ENCODE peak calls at places on chromosomes 1 and 21, in four cellular contexts. O is A549, J is SK-N-SH, Y is IMR-90. U is an unnamed sample.

GRCh38 chr1:156102634-156103511 is 11.6 kb upstream of the LMNA start:
- DNase-seq in O (no peak), J (no peak), Y (peak; percentile 57), U (no peak)

GRCh38 chr1:192061556-192061955 is 96.7 kb upstream of the RGS18 start:
- DNase-seq in J (no peak), O (no peak), Y (no peak), U (no peak)

GRCh38 chr1:2927995-2928732 is 93.1 kb upstream of the ACTRT2 start:
- DNase-seq in O (no peak), J (no peak), Y (no peak), U (no peak)

GRCh38 chr1:92494485-92495141 is 7.9 kb upstream of the GFI1 start:
- DNase-seq in Y (no peak), J (no peak), O (no peak), U (no peak)

GRCh38 chr1:99146129-99146848 is 118.0 kb upstream of the PLPPR4 start:
- DNase-seq in O (no peak), Y (no peak), J (no peak), U (no peak)

GRCh38 chr1:30305519-30305918 is 417.9 kb downstream of the MATN1 start:
- DNase-seq in O (no peak), J (no peak), Y (no peak), U (no peak)

GRCh38 chr1:18670267-18670910 is 39.7 kb downstream of the PAX7 start:
- DNase-seq in Y (no peak), O (no peak), J (peak; percentile 47), U (no peak)

GRCh38 chr1:154857441-154858215 is 12.5 kb downstream of the KCNN3 start:
- DNase-seq in J (no peak), Y (no peak), O (no peak), U (no peak)

GRCh38 chr1:18217398-18218043 is 109.9 kb downstream of the IGSF21 start:
- DNase-seq in Y (peak; percentile 1), O (peak; percentile 36), J (peak; percentile 46), U (peak; percentile 31)

GRCh38 chr1:43936470-43937151 is 3.0 kb downstream of the ARTN start:
- DNase-seq in O (no peak), J (peak; percentile 87), Y (peak; percentile 16), U (no peak)

GRCh38 chr21:29501451-29501850 is 202.7 kb downstream of the BACH1 start:
- DNase-seq in Y (peak; percentile 88), O (no peak), J (no peak), U (no peak)

GRCh38 chr1:78370779-78371482 is 119.8 kb upstream of the PTGFR start:
- DNase-seq in J (no peak), Y (peak; percentile 89), O (no peak), U (no peak)

DNA sequence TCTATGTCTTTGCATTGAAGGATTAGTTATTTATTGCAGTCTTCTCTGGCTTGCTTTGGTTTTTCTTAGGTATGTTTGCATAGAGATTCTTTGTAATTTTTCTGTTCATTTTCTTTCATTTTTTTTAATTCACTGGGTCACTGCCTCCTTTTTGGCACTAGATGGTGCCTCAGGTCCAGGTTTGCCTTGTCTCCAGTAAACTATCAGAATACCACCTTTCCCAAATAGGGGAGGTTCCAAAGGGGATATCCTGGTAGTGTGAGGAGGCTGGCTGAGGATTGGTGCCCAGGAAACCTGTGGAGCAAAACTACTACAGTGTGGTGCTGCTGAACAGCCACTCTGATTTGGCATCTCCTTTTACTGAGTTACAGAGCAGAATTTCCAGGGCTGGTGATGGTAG is 257.1 kb downstream of the KCTD3 start:
- DNase-seq in Y (peak; percentile 45), J (no peak), O (no peak), U (no peak)
- TF ChIP-seq RAD21 in Y (peak; percentile 93), J (peak; percentile 68), O (peak; percentile 38), U (peak; percentile 66)

DNA sequence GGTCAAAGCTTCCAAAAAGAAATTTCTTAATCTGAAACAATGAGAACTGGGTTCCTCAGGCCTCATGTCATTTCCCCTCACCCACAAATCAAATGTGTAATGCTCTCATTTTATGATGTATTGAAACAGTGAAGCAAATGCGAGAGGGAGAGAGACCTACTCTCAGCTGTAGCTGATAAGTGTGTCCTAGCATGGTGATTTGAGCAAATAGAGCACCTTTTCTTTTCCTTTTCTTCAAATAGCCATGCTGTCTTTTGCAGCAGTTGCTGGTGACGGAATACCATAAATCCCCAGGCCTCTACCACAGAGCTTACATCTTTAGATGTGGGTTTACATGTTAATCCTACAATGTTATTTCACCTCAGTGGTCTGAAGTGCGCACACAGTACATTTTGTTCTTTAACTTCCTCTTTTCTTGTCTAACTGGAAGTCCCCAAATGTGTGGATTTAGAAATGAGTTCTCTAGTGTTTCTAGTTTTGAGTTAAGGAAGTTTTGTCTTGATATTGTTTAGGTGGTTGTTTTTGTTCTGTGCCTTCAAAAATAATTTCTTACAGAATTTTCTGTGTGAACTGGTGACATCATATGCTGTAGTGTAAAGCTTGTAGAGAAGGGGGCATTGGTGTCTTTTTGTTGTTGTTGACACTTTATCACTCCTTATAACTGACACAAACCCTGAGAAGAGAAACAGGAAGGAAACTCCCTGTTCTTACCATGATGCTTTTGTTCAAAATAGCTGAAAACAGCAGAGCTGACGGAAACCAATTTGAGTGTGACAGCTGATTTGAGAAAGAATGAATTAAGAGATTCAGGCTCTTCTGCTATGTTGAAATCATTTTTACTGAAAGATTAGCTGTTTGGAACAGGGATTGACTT is 12.1 kb downstream of the SMAP2 start:
- DNase-seq in O (no peak), J (no peak), Y (no peak), U (no peak)
- TF ChIP-seq RAD21 in O (no peak), J (no peak), Y (no peak), U (no peak)

GRCh38 chr1:29105822-29106221 is 17.9 kb downstream of the TMEM200B start:
- DNase-seq in O (peak; percentile 53), Y (peak; percentile 15), J (no peak), U (no peak)
- TF ChIP-seq RAD21 in O (no peak), Y (no peak), J (no peak), U (no peak)

DNA sequence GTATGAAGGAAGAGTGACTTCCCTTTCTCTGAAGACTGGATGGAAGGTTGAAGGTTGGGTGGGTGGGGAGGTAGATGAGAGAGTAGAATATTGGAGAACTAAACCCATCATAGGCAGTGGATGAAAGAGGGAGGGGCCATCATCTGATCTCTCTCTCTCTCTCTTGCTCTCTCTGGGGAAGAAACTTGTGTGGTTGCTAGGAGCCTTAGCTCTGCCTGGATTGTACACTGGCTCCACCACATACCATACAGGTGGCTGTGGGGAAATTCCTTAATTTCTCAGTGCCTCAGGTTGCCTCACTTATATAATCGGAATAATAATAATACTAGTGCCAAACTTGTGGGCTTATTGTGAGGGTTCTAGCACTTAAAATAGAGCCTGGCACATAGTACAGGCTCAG is 9.5 kb downstream of the XCL1 start:
- DNase-seq in Y (no peak), J (no peak), O (no peak), U (no peak)
- TF ChIP-seq RAD21 in Y (no peak), J (no peak), O (no peak), U (no peak)

GRCh38 chr1:33460947-33461629 is 11.4 kb upstream of the ZSCAN20 start:
- DNase-seq in J (no peak), O (no peak), Y (no peak), U (no peak)

GRCh38 chr1:33464552-33464951 is 7.9 kb upstream of the ZSCAN20 start:
- DNase-seq in J (no peak), O (no peak), Y (no peak), U (no peak)

GRCh38 chr1:33466159-33466558 is 6.3 kb upstream of the ZSCAN20 start:
- DNase-seq in Y (no peak), J (no peak), O (no peak), U (no peak)

GRCh38 chr1:33459766-33460543 is 12.5 kb upstream of the ZSCAN20 start:
- DNase-seq in Y (peak; percentile 74), O (no peak), J (no peak), U (no peak)

GRCh38 chr1:33462449-33463164 is 9.8 kb upstream of the ZSCAN20 start:
- DNase-seq in Y (no peak), O (no peak), J (no peak), U (no peak)
- TF ChIP-seq RAD21 in Y (no peak), O (no peak), J (no peak), U (no peak)

GRCh38 chr1:145978860-145979745 is 14.6 kb downstream of the POLR3GL start:
- DNase-seq in Y (peak; percentile 100), O (peak; percentile 82), J (peak; percentile 82), U (peak; percentile 96)

GRCh38 chr1:145981299-145981600 is 15.1 kb downstream of the TXNIP start:
- DNase-seq in O (no peak), J (no peak), Y (no peak), U (no peak)

GRCh38 chr1:145978477-145978859 is 14.0 kb downstream of the POLR3GL start:
- DNase-seq in Y (no peak), O (no peak), J (no peak), U (no peak)

GRCh38 chr1:145977486-145978476 is 13.3 kb downstream of the POLR3GL start:
- DNase-seq in Y (peak; percentile 85), O (peak; percentile 80), J (peak; percentile 82), U (peak; percentile 69)

DNA sequence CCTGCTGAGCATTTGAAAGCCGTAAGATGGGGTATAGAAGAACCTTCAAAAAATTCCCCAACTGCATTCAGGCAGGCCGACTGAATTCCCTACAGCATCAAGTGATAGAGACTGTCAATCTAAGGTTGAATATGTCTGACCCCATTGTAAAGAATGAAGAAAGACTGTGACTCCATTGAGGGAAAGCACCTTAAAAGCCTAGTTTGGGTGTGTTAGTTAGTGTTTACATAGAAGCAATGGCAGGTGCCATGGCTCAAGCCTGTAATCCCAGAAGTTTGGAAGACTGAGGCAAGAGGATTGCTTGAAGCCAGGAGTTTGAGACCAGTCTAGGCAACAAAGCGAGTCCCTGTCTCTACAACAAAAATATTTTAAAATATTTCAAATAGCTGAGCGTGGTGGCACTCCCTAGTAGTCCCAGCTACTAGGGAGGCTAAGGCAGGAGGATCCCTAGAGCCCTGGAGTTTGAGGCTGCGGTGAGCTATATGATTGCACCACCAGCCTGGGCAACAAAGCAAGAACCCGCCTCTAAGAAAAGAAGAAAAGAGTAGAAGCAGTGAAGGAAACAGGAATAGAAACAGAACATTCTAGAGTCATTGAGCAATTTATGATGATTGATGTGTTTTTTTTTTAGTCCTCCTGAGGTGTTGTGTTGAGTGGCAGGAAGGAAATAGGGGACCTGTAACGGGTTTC is 15.4 kb downstream of the POLR3GL start:
- DNase-seq in Y (no peak), J (no peak), O (no peak), U (no peak)
- TF ChIP-seq RAD21 in Y (peak; percentile 10), J (no peak), O (no peak), U (no peak)

DNA sequence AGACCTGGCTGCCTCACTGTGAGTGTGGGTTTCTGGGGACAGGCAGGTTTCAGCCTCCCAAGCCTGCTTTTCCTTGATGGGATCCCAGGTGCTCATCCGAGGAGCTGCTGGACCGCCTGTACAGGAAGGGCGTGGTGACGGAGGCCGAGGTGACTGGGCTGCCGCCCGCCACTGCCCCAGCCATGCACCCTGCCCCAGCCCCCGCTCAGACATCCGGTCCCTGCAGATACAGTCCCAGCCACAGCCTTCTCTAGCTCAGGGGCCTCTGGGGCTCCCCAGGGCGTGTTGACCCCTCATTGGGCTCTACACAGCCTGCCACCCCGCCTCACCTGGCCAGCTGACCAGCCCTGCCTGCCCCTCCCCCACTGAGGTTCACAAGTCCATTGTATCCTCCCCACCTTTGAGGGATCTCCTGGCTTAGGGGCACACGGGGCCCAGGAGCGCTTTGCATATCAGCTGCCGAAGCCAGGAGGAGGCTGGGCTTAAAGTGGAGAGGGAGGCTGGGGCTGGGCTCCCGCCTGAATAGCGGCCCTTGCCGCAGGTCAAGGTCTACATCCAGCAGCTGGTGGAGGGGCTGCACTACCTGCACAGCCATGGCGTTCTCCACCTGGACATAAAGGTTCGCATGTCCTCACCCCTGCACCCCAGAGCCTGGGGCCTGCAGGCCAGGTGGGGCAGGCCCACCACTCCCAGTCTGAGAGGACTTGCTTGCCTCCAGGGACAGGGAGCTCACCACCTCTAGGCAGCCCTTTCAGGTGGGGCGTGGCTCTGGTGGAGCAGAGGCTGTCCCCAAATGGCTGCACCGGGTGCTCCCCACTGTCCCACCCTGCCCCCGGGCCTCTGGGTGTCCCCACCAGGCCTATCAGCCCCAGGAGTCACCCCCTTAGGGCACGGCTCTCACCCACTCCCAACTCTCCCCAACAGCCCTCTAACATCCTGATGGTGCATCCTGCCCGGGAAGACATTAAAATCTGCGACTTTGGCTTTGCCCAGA is 38.5 kb downstream of the TRIM11 start:
- DNase-seq in O (no peak), J (no peak), Y (no peak), U (no peak)
- TF ChIP-seq RAD21 in O (no peak), J (no peak), Y (no peak), U (no peak)